ENCODE peak calls at places on chromosomes 12 and 14, in six cellular contexts. One of them, this sample, is unnamed. For H3K4me1, the result is how much of the 10 kb centered on the place peaks cover.

GRCh38 chr12:94145231-94145979 is 3.0 kb upstream of the PLXNC1 start:
- DNase-seq in IMR-90: peak
- DNase-seq in GM12878: no peak
- DNase-seq in SK-N-SH: peak
- DNase-seq in HepG2: no peak
- DNase-seq in K562: peak
- DNase-seq in this sample: peak

GRCh38 chr14:73796881-73797539 is 54.6 kb upstream of the PTGR2 start:
- DNase-seq in IMR-90: peak
- DNase-seq in GM12878: no peak
- DNase-seq in SK-N-SH: no peak
- DNase-seq in HepG2: no peak
- DNase-seq in K562: no peak
- DNase-seq in this sample: no peak

GRCh38 chr12:131466306-131466705 is 244.6 kb upstream of the SFSWAP start:
- DNase-seq in IMR-90: no peak
- DNase-seq in GM12878: no peak
- DNase-seq in SK-N-SH: no peak
- DNase-seq in HepG2: no peak
- DNase-seq in K562: no peak
- DNase-seq in this sample: no peak

GRCh38 chr14:91511014-91511466 is 930 bp upstream of the PPP4R3A start:
- DNase-seq in IMR-90: peak
- DNase-seq in GM12878: no peak
- DNase-seq in SK-N-SH: peak
- DNase-seq in HepG2: peak
- DNase-seq in K562: no peak
- DNase-seq in this sample: peak

GRCh38 chr12:19150273-19150895 is 20.9 kb downstream of the PLEKHA5 start:
- DNase-seq in IMR-90: no peak
- DNase-seq in GM12878: no peak
- DNase-seq in SK-N-SH: no peak
- DNase-seq in HepG2: no peak
- DNase-seq in K562: no peak
- DNase-seq in this sample: no peak

GRCh38 chr12:122054842-122055544 is 23.6 kb upstream of the MLXIP start:
- DNase-seq in IMR-90: no peak
- DNase-seq in GM12878: no peak
- DNase-seq in SK-N-SH: no peak
- DNase-seq in HepG2: no peak
- DNase-seq in K562: no peak
- DNase-seq in this sample: no peak

GRCh38 chr12:31204995-31205582 is 120.9 kb downstream of the SINHCAF start:
- DNase-seq in IMR-90: peak
- DNase-seq in GM12878: peak
- DNase-seq in SK-N-SH: no peak
- DNase-seq in HepG2: no peak
- DNase-seq in K562: no peak
- DNase-seq in this sample: no peak

GRCh38 chr12:125113800-125114199 is 48.6 kb downstream of the AACS start:
- DNase-seq in IMR-90: no peak
- DNase-seq in GM12878: no peak
- DNase-seq in SK-N-SH: no peak
- DNase-seq in HepG2: no peak
- DNase-seq in K562: no peak
- DNase-seq in this sample: no peak

GRCh38 chr12:48903363-48903981 is 21.8 kb downstream of the FKBP11 start:
- DNase-seq in IMR-90: peak
- DNase-seq in GM12878: no peak
- DNase-seq in SK-N-SH: no peak
- DNase-seq in HepG2: no peak
- DNase-seq in K562: no peak
- DNase-seq in this sample: no peak

GRCh38 chr12:114898159-114898558 is 214.2 kb upstream of the TBX3 start:
- DNase-seq in IMR-90: no peak
- DNase-seq in GM12878: no peak
- DNase-seq in SK-N-SH: no peak
- DNase-seq in HepG2: no peak
- DNase-seq in K562: no peak
- DNase-seq in this sample: no peak

GRCh38 chr14:42224053-42224888 is 617.6 kb downstream of the LRFN5 start:
- DNase-seq in IMR-90: peak
- DNase-seq in GM12878: peak
- DNase-seq in SK-N-SH: peak
- DNase-seq in HepG2: peak
- DNase-seq in K562: peak
- DNase-seq in this sample: peak

GRCh38 chr14:70601162-70601561 is 707 bp upstream of the MED6 start:
- DNase-seq in IMR-90: peak
- DNase-seq in GM12878: no peak
- DNase-seq in SK-N-SH: no peak
- DNase-seq in HepG2: no peak
- DNase-seq in K562: no peak
- DNase-seq in this sample: peak

GRCh38 chr14:104735830-104736642 is 12.0 kb downstream of the ADSS1 start:
- DNase-seq in IMR-90: peak
- DNase-seq in GM12878: no peak
- DNase-seq in SK-N-SH: peak
- DNase-seq in HepG2: peak
- DNase-seq in K562: no peak
- DNase-seq in this sample: no peak

GRCh38 chr14:50057331-50057730 is 59.0 kb downstream of the VCPKMT start:
- DNase-seq in IMR-90: no peak
- DNase-seq in GM12878: no peak
- DNase-seq in SK-N-SH: no peak
- DNase-seq in HepG2: no peak
- DNase-seq in K562: no peak
- DNase-seq in this sample: no peak

GRCh38 chr14:42174357-42174756 is 567.7 kb downstream of the LRFN5 start:
- DNase-seq in IMR-90: no peak
- DNase-seq in GM12878: no peak
- DNase-seq in SK-N-SH: no peak
- DNase-seq in HepG2: no peak
- DNase-seq in K562: no peak
- DNase-seq in this sample: no peak

GRCh38 chr14:70780396-70781075 is 28.8 kb downstream of the MAP3K9 start:
- DNase-seq in IMR-90: no peak
- DNase-seq in GM12878: peak
- DNase-seq in SK-N-SH: no peak
- DNase-seq in HepG2: no peak
- DNase-seq in K562: no peak
- DNase-seq in this sample: no peak

GRCh38 chr14:64447890-64448667 is 17.2 kb upstream of the AKAP5 start:
- DNase-seq in IMR-90: no peak
- DNase-seq in GM12878: no peak
- DNase-seq in SK-N-SH: no peak
- DNase-seq in HepG2: no peak
- DNase-seq in K562: no peak
- DNase-seq in this sample: no peak

GRCh38 chr14:90599748-90600507 is 203.1 kb downstream of the CALM1 start:
- DNase-seq in IMR-90: peak
- DNase-seq in GM12878: no peak
- DNase-seq in SK-N-SH: no peak
- DNase-seq in HepG2: peak
- DNase-seq in K562: no peak
- DNase-seq in this sample: peak

GRCh38 chr14:64388533-64389243 is 535 bp downstream of the MTHFD1 start:
- DNase-seq in IMR-90: peak
- DNase-seq in GM12878: no peak
- DNase-seq in SK-N-SH: peak
- DNase-seq in HepG2: peak
- DNase-seq in K562: peak
- DNase-seq in this sample: no peak

GRCh38 chr14:50062438-50063039 is 53.8 kb downstream of the VCPKMT start:
- DNase-seq in IMR-90: peak
- DNase-seq in GM12878: peak
- DNase-seq in SK-N-SH: peak
- DNase-seq in HepG2: peak
- DNase-seq in K562: peak
- DNase-seq in this sample: peak

GRCh38 chr14:67690011-67690410 is 5.6 kb downstream of the RDH11 start:
- DNase-seq in IMR-90: no peak
- DNase-seq in GM12878: no peak
- DNase-seq in SK-N-SH: no peak
- DNase-seq in HepG2: no peak
- DNase-seq in K562: no peak
- DNase-seq in this sample: no peak

GRCh38 chr14:22845821-22846625 is 9.6 kb downstream of the MMP14 start:
- DNase-seq in IMR-90: no peak
- DNase-seq in GM12878: no peak
- DNase-seq in SK-N-SH: no peak
- DNase-seq in HepG2: no peak
- DNase-seq in K562: no peak
- DNase-seq in this sample: no peak

GRCh38 chr12:119925269-119925668 is 48.1 kb upstream of the CIT start:
- DNase-seq in IMR-90: no peak
- DNase-seq in GM12878: no peak
- DNase-seq in SK-N-SH: no peak
- DNase-seq in HepG2: no peak
- DNase-seq in K562: no peak
- DNase-seq in this sample: no peak

GRCh38 chr12:72747460-72747859 is 475.3 kb downstream of the TRHDE start:
- DNase-seq in IMR-90: no peak
- DNase-seq in GM12878: no peak
- DNase-seq in SK-N-SH: no peak
- DNase-seq in HepG2: no peak
- DNase-seq in K562: no peak
- DNase-seq in this sample: no peak

GRCh38 chr14:98234208-98234607 is 1037.8 kb downstream of the BCL11B start:
- DNase-seq in IMR-90: no peak
- DNase-seq in GM12878: no peak
- DNase-seq in SK-N-SH: no peak
- DNase-seq in HepG2: no peak
- DNase-seq in K562: no peak
- DNase-seq in this sample: no peak

GRCh38 chr12:96359328-96359727 is 40.9 kb downstream of the CDK17 start:
- DNase-seq in IMR-90: no peak
- DNase-seq in GM12878: no peak
- DNase-seq in SK-N-SH: no peak
- DNase-seq in HepG2: no peak
- DNase-seq in K562: peak
- DNase-seq in this sample: peak

GRCh38 chr12:96360550-96360949 is 39.7 kb downstream of the CDK17 start:
- DNase-seq in IMR-90: no peak
- DNase-seq in GM12878: no peak
- DNase-seq in SK-N-SH: no peak
- DNase-seq in HepG2: no peak
- DNase-seq in K562: no peak
- DNase-seq in this sample: no peak

GRCh38 chr12:96354326-96354725 is 45.9 kb downstream of the CDK17 start:
- DNase-seq in IMR-90: peak
- DNase-seq in GM12878: no peak
- DNase-seq in SK-N-SH: no peak
- DNase-seq in HepG2: no peak
- DNase-seq in K562: no peak
- DNase-seq in this sample: no peak

GRCh38 chr12:96354844-96355534 is 45.2 kb downstream of the CDK17 start:
- DNase-seq in IMR-90: no peak
- DNase-seq in GM12878: no peak
- DNase-seq in SK-N-SH: no peak
- DNase-seq in HepG2: no peak
- DNase-seq in K562: no peak
- DNase-seq in this sample: no peak

GRCh38 chr12:96356831-96357230 is 43.4 kb downstream of the CDK17 start:
- DNase-seq in IMR-90: no peak
- DNase-seq in GM12878: no peak
- DNase-seq in SK-N-SH: no peak
- DNase-seq in HepG2: no peak
- DNase-seq in K562: no peak
- DNase-seq in this sample: no peak
- H3K4me1 ChIP-seq in IMR-90: under half
- H3K4me1 ChIP-seq in GM12878: under half
- H3K4me1 ChIP-seq in SK-N-SH: under half
- H3K4me1 ChIP-seq in HepG2: under half
- H3K4me1 ChIP-seq in K562: under half
- H3K4me1 ChIP-seq in this sample: under half

GRCh38 chr14:103530390-103530789 is 1.4 kb downstream of the TRMT61A start:
- DNase-seq in IMR-90: peak
- DNase-seq in GM12878: no peak
- DNase-seq in SK-N-SH: no peak
- DNase-seq in HepG2: no peak
- DNase-seq in K562: peak
- DNase-seq in this sample: no peak
- TF ChIP-seq SMC3 in IMR-90: no peak
- TF ChIP-seq SMC3 in GM12878: no peak
- TF ChIP-seq SMC3 in SK-N-SH: no peak
- TF ChIP-seq SMC3 in HepG2: no peak
- TF ChIP-seq SMC3 in K562: no peak
- TF ChIP-seq SMC3 in this sample: no peak

GRCh38 chr12:89163918-89164317 is 188.4 kb downstream of the DUSP6 start:
- DNase-seq in IMR-90: no peak
- DNase-seq in GM12878: no peak
- DNase-seq in SK-N-SH: no peak
- DNase-seq in HepG2: no peak
- DNase-seq in K562: no peak
- DNase-seq in this sample: no peak
- H3K4me1 ChIP-seq in IMR-90: under half
- H3K4me1 ChIP-seq in GM12878: under half
- H3K4me1 ChIP-seq in SK-N-SH: under half
- H3K4me1 ChIP-seq in HepG2: under half
- H3K4me1 ChIP-seq in K562: under half
- H3K4me1 ChIP-seq in this sample: under half

GRCh38 chr12:2297658-2298057 is 244.9 kb downstream of the CACNA1C start:
- DNase-seq in IMR-90: no peak
- DNase-seq in GM12878: no peak
- DNase-seq in SK-N-SH: no peak
- DNase-seq in HepG2: no peak
- DNase-seq in K562: no peak
- DNase-seq in this sample: no peak

GRCh38 chr12:2298556-2299195 is 245.9 kb downstream of the CACNA1C start:
- DNase-seq in IMR-90: no peak
- DNase-seq in GM12878: no peak
- DNase-seq in SK-N-SH: no peak
- DNase-seq in HepG2: no peak
- DNase-seq in K562: no peak
- DNase-seq in this sample: no peak

GRCh38 chr12:2297004-2297403 is 244.2 kb downstream of the CACNA1C start:
- DNase-seq in IMR-90: no peak
- DNase-seq in GM12878: no peak
- DNase-seq in SK-N-SH: no peak
- DNase-seq in HepG2: no peak
- DNase-seq in K562: no peak
- DNase-seq in this sample: no peak

GRCh38 chr12:2294651-2295475 is 242.1 kb downstream of the CACNA1C start:
- DNase-seq in IMR-90: peak
- DNase-seq in GM12878: no peak
- DNase-seq in SK-N-SH: no peak
- DNase-seq in HepG2: no peak
- DNase-seq in K562: no peak
- DNase-seq in this sample: no peak

DNA sequence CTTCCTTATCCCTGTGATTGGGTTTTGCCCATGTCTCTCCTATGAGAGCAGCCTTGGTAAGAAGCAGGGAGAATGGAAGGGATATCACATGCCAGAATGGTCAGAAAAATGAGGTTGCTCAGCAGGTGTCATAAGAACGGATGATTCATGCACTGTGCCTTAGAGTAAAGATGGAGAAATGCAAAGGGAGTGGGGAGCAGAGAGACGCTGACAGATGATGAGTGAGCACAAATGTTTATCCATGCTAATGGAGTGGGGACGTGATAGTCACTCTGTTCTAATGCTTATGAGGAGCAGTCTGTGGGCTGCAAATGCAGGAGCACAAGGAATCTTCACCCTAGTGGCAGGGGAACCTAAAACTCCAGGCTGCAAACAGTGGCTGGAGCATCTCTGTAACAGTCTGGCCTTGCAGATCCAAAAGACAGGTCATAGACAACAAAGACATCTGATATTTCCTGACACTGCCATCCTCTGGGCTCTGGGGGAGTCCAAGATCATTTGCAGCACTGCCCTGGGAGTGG is 243.2 kb downstream of the CACNA1C start:
- DNase-seq in IMR-90: peak
- DNase-seq in GM12878: no peak
- DNase-seq in SK-N-SH: no peak
- DNase-seq in HepG2: no peak
- DNase-seq in K562: no peak
- DNase-seq in this sample: peak
- TF ChIP-seq SMC3 in IMR-90: no peak
- TF ChIP-seq SMC3 in GM12878: no peak
- TF ChIP-seq SMC3 in SK-N-SH: no peak
- TF ChIP-seq SMC3 in HepG2: no peak
- TF ChIP-seq SMC3 in K562: no peak
- TF ChIP-seq SMC3 in this sample: no peak

This sample was measured in A549.